ENCODE peak calls at places on chromosome 9, in nine cellular contexts. One of them, this sample, is unnamed.
A peak's percentile ranks its signal among the peaks of the same experiment; 100 is the strongest.

GRCh38 chr9:114116061-114116747 is 17.1 kb upstream of the KIF12 start:
- DNase-seq in endothelial cell: no peak
- DNase-seq in T-cell: no peak
- DNase-seq in Panc1: no peak
- DNase-seq in ovary: no peak
- DNase-seq in T-helper 9 cell: no peak
- DNase-seq in non-pigmented ciliary epithelial cell: no peak
- DNase-seq in NCI-H1092: no peak
- DNase-seq in midbrain: no peak
- DNase-seq in this sample: no peak

GRCh38 chr9:110006657-110007056 is 201.3 kb downstream of the C9orf152 start:
- DNase-seq in T-helper 9 cell: no peak
- DNase-seq in non-pigmented ciliary epithelial cell: no peak
- DNase-seq in Panc1: no peak
- DNase-seq in ovary: no peak
- DNase-seq in NCI-H1092: no peak
- DNase-seq in endothelial cell: no peak
- DNase-seq in T-cell: no peak
- DNase-seq in midbrain: no peak
- DNase-seq in this sample: no peak

GRCh38 chr9:119368681-119369581 is at the start of gene BRINP1:
- DNase-seq in midbrain: peak; percentile 56
- DNase-seq in NCI-H1092: peak; percentile 77
- DNase-seq in endothelial cell: peak; percentile 56
- DNase-seq in Panc1: no peak
- DNase-seq in ovary: peak; percentile 29
- DNase-seq in T-cell: no peak
- DNase-seq in non-pigmented ciliary epithelial cell: peak; percentile 5
- DNase-seq in T-helper 9 cell: no peak
- DNase-seq in this sample: peak; percentile 88

GRCh38 chr9:10586407-10586806 is 26.4 kb downstream of the PTPRD start:
- DNase-seq in midbrain: no peak
- DNase-seq in T-cell: no peak
- DNase-seq in ovary: no peak
- DNase-seq in endothelial cell: no peak
- DNase-seq in non-pigmented ciliary epithelial cell: no peak
- DNase-seq in NCI-H1092: no peak
- DNase-seq in T-helper 9 cell: no peak
- DNase-seq in Panc1: no peak
- DNase-seq in this sample: no peak

GRCh38 chr9:126482361-126483044 is 131.2 kb upstream of the LMX1B start:
- DNase-seq in T-helper 9 cell: no peak
- DNase-seq in NCI-H1092: no peak
- DNase-seq in endothelial cell: peak; percentile 61
- DNase-seq in Panc1: no peak
- DNase-seq in midbrain: peak; percentile 73
- DNase-seq in T-cell: no peak
- DNase-seq in ovary: peak; percentile 85
- DNase-seq in non-pigmented ciliary epithelial cell: no peak
- DNase-seq in this sample: peak; percentile 92

GRCh38 chr9:93261281-93261680 is 77.3 kb downstream of the WNK2 start:
- DNase-seq in T-cell: no peak
- DNase-seq in non-pigmented ciliary epithelial cell: no peak
- DNase-seq in Panc1: no peak
- DNase-seq in T-helper 9 cell: no peak
- DNase-seq in ovary: no peak
- DNase-seq in endothelial cell: no peak
- DNase-seq in midbrain: no peak
- DNase-seq in NCI-H1092: no peak
- DNase-seq in this sample: no peak

GRCh38 chr9:92191801-92192200 is 76.6 kb upstream of the SPTLC1 start:
- DNase-seq in midbrain: no peak
- DNase-seq in T-cell: no peak
- DNase-seq in non-pigmented ciliary epithelial cell: no peak
- DNase-seq in Panc1: no peak
- DNase-seq in endothelial cell: no peak
- DNase-seq in ovary: no peak
- DNase-seq in T-helper 9 cell: no peak
- DNase-seq in NCI-H1092: no peak
- DNase-seq in this sample: no peak

GRCh38 chr9:68500457-68501158 is 40.1 kb downstream of the TMEM252 start:
- DNase-seq in midbrain: no peak
- DNase-seq in non-pigmented ciliary epithelial cell: peak; percentile 24
- DNase-seq in NCI-H1092: no peak
- DNase-seq in ovary: no peak
- DNase-seq in endothelial cell: no peak
- DNase-seq in T-helper 9 cell: no peak
- DNase-seq in Panc1: peak; percentile 43
- DNase-seq in T-cell: no peak
- DNase-seq in this sample: no peak

GRCh38 chr9:124894741-124895170 is 32.8 kb downstream of the ARPC5L start:
- DNase-seq in T-cell: peak; percentile 49
- DNase-seq in endothelial cell: peak; percentile 22
- DNase-seq in ovary: peak; percentile 13
- DNase-seq in Panc1: no peak
- DNase-seq in NCI-H1092: no peak
- DNase-seq in non-pigmented ciliary epithelial cell: no peak
- DNase-seq in midbrain: peak; percentile 60
- DNase-seq in T-helper 9 cell: no peak
- DNase-seq in this sample: peak; percentile 20

GRCh38 chr9:22041792-22042191 is 32.7 kb upstream of the CDKN2B start:
- DNase-seq in non-pigmented ciliary epithelial cell: no peak
- DNase-seq in T-helper 9 cell: no peak
- DNase-seq in endothelial cell: no peak
- DNase-seq in ovary: no peak
- DNase-seq in Panc1: no peak
- DNase-seq in midbrain: no peak
- DNase-seq in NCI-H1092: no peak
- DNase-seq in T-cell: no peak
- DNase-seq in this sample: no peak

GRCh38 chr9:127897194-127897692 is 2.2 kb downstream of the ST6GALNAC6 start:
- DNase-seq in endothelial cell: peak; percentile 80
- DNase-seq in NCI-H1092: no peak
- DNase-seq in midbrain: peak; percentile 78
- DNase-seq in Panc1: no peak
- DNase-seq in non-pigmented ciliary epithelial cell: peak; percentile 34
- DNase-seq in ovary: peak; percentile 95
- DNase-seq in T-cell: peak; percentile 28
- DNase-seq in T-helper 9 cell: no peak
- DNase-seq in this sample: peak; percentile 72

GRCh38 chr9:79134654-79135053 is 437.1 kb upstream of the TLE4 start:
- DNase-seq in midbrain: no peak
- DNase-seq in endothelial cell: peak; percentile 18
- DNase-seq in T-cell: no peak
- DNase-seq in non-pigmented ciliary epithelial cell: no peak
- DNase-seq in ovary: no peak
- DNase-seq in Panc1: no peak
- DNase-seq in T-helper 9 cell: no peak
- DNase-seq in NCI-H1092: no peak
- DNase-seq in this sample: no peak

GRCh38 chr9:84501587-84501986 is 161.0 kb upstream of the SLC28A3 start:
- DNase-seq in Panc1: no peak
- DNase-seq in non-pigmented ciliary epithelial cell: no peak
- DNase-seq in endothelial cell: no peak
- DNase-seq in ovary: no peak
- DNase-seq in T-helper 9 cell: no peak
- DNase-seq in midbrain: no peak
- DNase-seq in T-cell: no peak
- DNase-seq in NCI-H1092: no peak
- DNase-seq in this sample: no peak

GRCh38 chr9:22244141-22245011 is 202.2 kb upstream of the DMRTA1 start:
- DNase-seq in endothelial cell: peak; percentile 55
- DNase-seq in ovary: peak; percentile 29
- DNase-seq in Panc1: no peak
- DNase-seq in NCI-H1092: peak; percentile 5
- DNase-seq in T-helper 9 cell: no peak
- DNase-seq in midbrain: peak; percentile 22
- DNase-seq in T-cell: no peak
- DNase-seq in non-pigmented ciliary epithelial cell: no peak
- DNase-seq in this sample: peak; percentile 13

This sample was measured in retina.